ENCODE peak calls at places on chromosomes 5 and 9, in four cellular contexts. K is H9, E is lung, A is heart left ventricle. T is an unnamed sample.

GRCh38 chr9:130780415-130780814 is 54.6 kb upstream of the ABL1 start:
- DNase-seq in A (no peak), E (no peak), K (no peak), T (no peak)

GRCh38 chr5:3182477-3182876 is 413.2 kb upstream of the IRX1 start:
- DNase-seq in E (no peak), A (no peak), K (no peak), T (no peak)

GRCh38 chr5:28557114-28557513 is 1518.7 kb upstream of the CDH9 start:
- DNase-seq in A (no peak), E (no peak), K (no peak), T (no peak)

GRCh38 chr5:178624626-178625546 is 2.0 kb downstream of the CLK4 start:
- DNase-seq in E (no peak), A (no peak), K (no peak), T (no peak)

GRCh38 chr9:121372563-121373400 is 2.7 kb upstream of the STOM start:
- DNase-seq in E (no peak), K (no peak), A (no peak), T (no peak)

GRCh38 chr9:19085295-19085694 is 17.4 kb downstream of the HAUS6 start:
- DNase-seq in K (no peak), E (no peak), A (no peak), T (no peak)

GRCh38 chr5:73355083-73355482 is 93.5 kb downstream of the FOXD1 start:
- DNase-seq in E (no peak), A (no peak), K (no peak), T (no peak)

GRCh38 chr5:116575635-116576042 is 1.0 kb upstream of the SEMA6A start:
- DNase-seq in E (no peak), A (no peak), K (peak; percentile 64), T (peak; percentile 33)

GRCh38 chr5:35838370-35839042 is 18.2 kb upstream of the IL7R start:
- DNase-seq in A (no peak), K (no peak), E (no peak), T (no peak)

GRCh38 chr5:177188775-177189174 is 55.2 kb downstream of the NSD1 start:
- DNase-seq in A (no peak), K (no peak), E (no peak), T (no peak)

GRCh38 chr5:125310749-125311148 is 564.3 kb upstream of the ZNF608 start:
- DNase-seq in A (no peak), E (no peak), K (no peak), T (no peak)

GRCh38 chr5:151706906-151707305 is 20.2 kb upstream of the SPARC start:
- DNase-seq in A (no peak), E (no peak), K (no peak), T (no peak)

GRCh38 chr5:5353681-5354080 is 68.8 kb upstream of the ICE1 start:
- DNase-seq in K (peak; percentile 53), E (no peak), A (no peak), T (no peak)

GRCh38 chr5:153043876-153044275 is 446.6 kb upstream of the GRIA1 start:
- DNase-seq in A (no peak), E (no peak), K (no peak), T (no peak)

GRCh38 chr9:69391487-69391886 is 66.5 kb downstream of the ENTREP1 start:
- DNase-seq in A (no peak), K (no peak), E (no peak), T (no peak)

GRCh38 chr5:139847091-139847490 is 51.5 kb downstream of the PSD2 start:
- DNase-seq in E (no peak), A (no peak), K (no peak), T (no peak)

GRCh38 chr5:121910036-121910435 is 51.7 kb upstream of the SRFBP1 start:
- DNase-seq in E (no peak), A (no peak), K (no peak), T (no peak)

GRCh38 chr5:107806705-107807104 is 136.0 kb upstream of the EFNA5 start:
- DNase-seq in K (no peak), E (no peak), A (no peak), T (no peak)

GRCh38 chr9:37144762-37145161 is 24.4 kb downstream of the ZCCHC7 start:
- DNase-seq in A (no peak), E (no peak), K (no peak), T (peak; percentile 5)

GRCh38 chr9:137127301-137128157 is 11.4 kb upstream of the GRIN1 start:
- DNase-seq in E (peak; percentile 38), A (peak; percentile 23), K (no peak), T (no peak)

GRCh38 chr5:138773215-138773614 is 20.0 kb downstream of the CTNNA1 start:
- DNase-seq in E (no peak), K (no peak), A (no peak), T (no peak)

GRCh38 chr9:81874926-81875325 is 53.3 kb upstream of the SPATA31D4 start:
- DNase-seq in K (no peak), A (no peak), E (no peak), T (no peak)

GRCh38 chr9:125446581-125447094 is 185.0 kb downstream of the GAPVD1 start:
- DNase-seq in K (no peak), E (no peak), A (no peak), T (no peak)

GRCh38 chr5:59385700-59386099 is 507.8 kb downstream of the PDE4D start:
- DNase-seq in A (no peak), K (no peak), E (no peak), T (no peak)

GRCh38 chr5:177131711-177132503 is 1.7 kb upstream of the NSD1 start:
- DNase-seq in E (no peak), A (peak; percentile 71), K (peak; percentile 64), T (peak; percentile 24)

GRCh38 chr5:173240091-173241050 is 5.4 kb upstream of the NKX2-5 start:
- DNase-seq in E (no peak), A (no peak), K (peak; percentile 47), T (no peak)

GRCh38 chr5:50657044-50657443 is 9.4 kb upstream of the PARP8 start:
- DNase-seq in K (no peak), E (no peak), A (no peak), T (no peak)

GRCh38 chr5:142356716-142357468 is 32.1 kb upstream of the SPRY4 start:
- DNase-seq in K (peak; percentile 95), E (peak; percentile 86), A (peak; percentile 93), T (peak; percentile 79)

GRCh38 chr5:82793808-82794419 is 283.3 kb downstream of the TMEM167A start:
- DNase-seq in A (no peak), K (peak; percentile 44), E (peak; percentile 31), T (peak; percentile 40)

GRCh38 chr5:132915681-132916080 is 42.2 kb downstream of the LEAP2 start:
- DNase-seq in A (no peak), E (no peak), K (no peak), T (no peak)

GRCh38 chr5:139914218-139914807 is 118.7 kb downstream of the PSD2 start:
- DNase-seq in K (no peak), E (peak; percentile 19), A (no peak), T (no peak)

GRCh38 chr5:113296681-113297080 is 138.1 kb downstream of the TSSK1B start:
- DNase-seq in K (no peak), A (no peak), E (no peak), T (no peak)

GRCh38 chr5:43313854-43314457 is 744 bp upstream of the HMGCS1 start:
- DNase-seq in E (no peak), K (peak; percentile 28), A (no peak), T (no peak)

GRCh38 chr5:108081707-108082106 is 300.2 kb downstream of the FBXL17 start:
- DNase-seq in E (no peak), A (no peak), K (no peak), T (no peak)

GRCh38 chr5:116861097-116861496 is 286.5 kb upstream of the SEMA6A start:
- DNase-seq in K (no peak), A (no peak), E (no peak), T (no peak)

GRCh38 chr9:33506626-33507370 is 17.3 kb upstream of the ANKRD18B start:
- DNase-seq in K (no peak), A (no peak), E (peak; percentile 33), T (no peak)

GRCh38 chr5:122093861-122094650 is 16.0 kb upstream of the LOX start:
- DNase-seq in E (no peak), A (no peak), K (no peak), T (no peak)

GRCh38 chr9:109775516-109775915 is 4.5 kb upstream of the PALM2AKAP2 start:
- DNase-seq in K (no peak), A (no peak), E (no peak), T (no peak)

GRCh38 chr5:81207009-81207408 is 26.1 kb upstream of the CKMT2 start:
- DNase-seq in A (no peak), E (no peak), K (peak; percentile 48), T (peak; percentile 34)
- TF ChIP-seq CTCF in A (peak; percentile 37), E (no peak), K (peak; percentile 59), T (no peak)

DNA sequence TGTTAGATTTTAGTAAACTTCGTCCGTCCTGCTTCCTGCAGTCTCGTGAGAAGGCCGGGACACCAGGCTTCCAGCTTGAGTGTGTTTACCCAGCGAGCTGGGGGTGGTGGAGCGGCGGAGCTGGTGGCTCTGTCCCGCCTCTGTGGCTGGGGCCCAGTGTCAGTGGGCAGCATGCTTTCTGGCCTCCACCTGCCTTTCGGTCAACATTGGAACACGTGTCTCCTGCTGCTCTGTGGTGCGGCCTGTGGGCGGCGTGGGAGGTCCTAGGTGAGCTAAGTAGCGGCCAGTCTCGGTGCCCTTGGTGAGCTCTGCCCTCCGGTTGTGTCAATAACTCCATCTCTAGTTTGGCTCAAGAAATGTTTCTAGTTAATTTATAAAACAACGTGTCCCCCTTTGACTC is 125.9 kb downstream of the GADD45G start:
- DNase-seq in E (peak; percentile 74), A (no peak), K (peak; percentile 41), T (no peak)
- TF ChIP-seq CTCF in E (no peak), A (no peak), K (peak; percentile 24), T (no peak)

GRCh38 chr5:159442210-159442850 is 112.0 kb upstream of the IL12B start:
- DNase-seq in A (no peak), K (peak; percentile 59), E (no peak), T (no peak)
- TF ChIP-seq CTCF in A (no peak), K (peak; percentile 15), E (no peak), T (no peak)

GRCh38 chr5:119465640-119466039 is 13.3 kb downstream of the HSD17B4 start:
- DNase-seq in K (no peak), A (no peak), E (no peak), T (no peak)

GRCh38 chr5:119468286-119468685 is 16.0 kb downstream of the HSD17B4 start:
- DNase-seq in E (no peak), A (no peak), K (no peak), T (no peak)

GRCh38 chr5:119470105-119470763 is 17.9 kb downstream of the HSD17B4 start:
- DNase-seq in E (no peak), A (no peak), K (peak; percentile 77), T (no peak)

GRCh38 chr5:119473241-119473640 is 20.9 kb downstream of the HSD17B4 start:
- DNase-seq in K (no peak), E (no peak), A (no peak), T (no peak)

GRCh38 chr5:119470851-119471451 is 18.7 kb downstream of the HSD17B4 start:
- DNase-seq in K (no peak), E (no peak), A (no peak), T (peak; percentile 39)
- TF ChIP-seq CTCF in K (peak; percentile 84), E (peak; percentile 27), A (peak; percentile 66), T (peak; percentile 47)

DNA sequence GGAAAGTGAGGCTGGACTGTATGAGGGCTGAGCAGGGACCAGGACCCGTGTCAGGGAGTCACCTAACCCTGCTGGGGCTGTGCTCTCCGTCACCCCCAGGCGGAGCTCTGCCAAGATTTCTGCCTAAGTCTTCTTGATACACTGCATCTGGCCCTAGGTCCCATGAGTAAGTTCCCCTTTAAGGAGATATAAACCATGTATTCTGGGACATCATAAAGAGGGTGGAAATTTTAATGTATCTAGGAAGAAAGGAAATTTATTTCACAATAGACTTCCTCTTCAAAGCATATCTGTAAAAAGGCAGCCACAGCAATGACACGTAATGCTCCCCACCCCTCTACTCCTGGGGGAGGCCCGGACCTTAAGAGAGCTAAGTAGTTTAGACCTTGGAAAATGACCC is 183.4 kb downstream of the FBXL7 start:
- DNase-seq in E (no peak), K (peak; percentile 76), A (peak; percentile 69), T (peak; percentile 55)
- TF ChIP-seq CTCF in E (no peak), K (peak; percentile 82), A (peak; percentile 41), T (peak; percentile 26)